ENCODE peak calls at places on chromosomes 11 and 22, in seven cellular contexts. M, N, T, Q, K, Z and E are unnamed samples. For H3K4me1 and H3K9me3, the result is how much of the 10 kb centered on the place peaks cover.

GRCh38 chr11:74453373-74453975 is 13.9 kb downstream of the KCNE3 start:
- DNase-seq in M (peak), N (peak), T (peak), Q (peak), K (peak), Z (peak), E (no peak)

GRCh38 chr11:19703211-19703610 is 9.4 kb upstream of the NAV2 start:
- DNase-seq in M (no peak), N (no peak), T (no peak), Q (no peak), K (no peak), Z (no peak), E (no peak)

GRCh38 chr11:14454861-14455632 is 44.6 kb downstream of the COPB1 start:
- DNase-seq in M (no peak), N (peak), T (no peak), Q (peak), K (no peak), Z (no peak), E (peak)

GRCh38 chr22:24875862-24876506 is 70.0 kb downstream of the SGSM1 start:
- DNase-seq in M (peak), N (no peak), T (peak), Q (peak), K (no peak), Z (no peak), E (no peak)

GRCh38 chr11:117925198-117925925 is 3.8 kb downstream of the TMPRSS13 start:
- DNase-seq in M (no peak), N (no peak), T (no peak), Q (no peak), K (peak), Z (no peak), E (no peak)

GRCh38 chr11:119641991-119642745 is 86.8 kb downstream of the NECTIN1 start:
- DNase-seq in M (peak), N (no peak), T (peak), Q (peak), K (no peak), Z (no peak), E (no peak)

GRCh38 chr22:49206281-49206680 is 621.4 kb downstream of the BRD1 start:
- DNase-seq in M (no peak), N (no peak), T (no peak), Q (peak), K (no peak), Z (no peak), E (no peak)

GRCh38 chr11:28727254-28727653 is 619.1 kb downstream of the METTL15 start:
- DNase-seq in M (no peak), N (no peak), T (no peak), Q (no peak), K (no peak), Z (peak), E (no peak)

GRCh38 chr11:33248416-33248957 is 8.7 kb upstream of the HIPK3 start:
- DNase-seq in M (no peak), N (no peak), T (no peak), Q (no peak), K (no peak), Z (peak), E (no peak)

GRCh38 chr22:49366437-49366836 is 461.2 kb downstream of the BRD1 start:
- DNase-seq in M (no peak), N (no peak), T (no peak), Q (no peak), K (no peak), Z (no peak), E (no peak)

GRCh38 chr22:22460635-22461034 is 47.9 kb downstream of the ZNF280B start:
- DNase-seq in M (no peak), N (peak), T (no peak), Q (no peak), K (no peak), Z (no peak), E (no peak)

GRCh38 chr22:21791635-21792625 is 56.3 kb upstream of the YPEL1 start:
- DNase-seq in M (no peak), N (no peak), T (no peak), Q (no peak), K (no peak), Z (peak), E (no peak)

DNA sequence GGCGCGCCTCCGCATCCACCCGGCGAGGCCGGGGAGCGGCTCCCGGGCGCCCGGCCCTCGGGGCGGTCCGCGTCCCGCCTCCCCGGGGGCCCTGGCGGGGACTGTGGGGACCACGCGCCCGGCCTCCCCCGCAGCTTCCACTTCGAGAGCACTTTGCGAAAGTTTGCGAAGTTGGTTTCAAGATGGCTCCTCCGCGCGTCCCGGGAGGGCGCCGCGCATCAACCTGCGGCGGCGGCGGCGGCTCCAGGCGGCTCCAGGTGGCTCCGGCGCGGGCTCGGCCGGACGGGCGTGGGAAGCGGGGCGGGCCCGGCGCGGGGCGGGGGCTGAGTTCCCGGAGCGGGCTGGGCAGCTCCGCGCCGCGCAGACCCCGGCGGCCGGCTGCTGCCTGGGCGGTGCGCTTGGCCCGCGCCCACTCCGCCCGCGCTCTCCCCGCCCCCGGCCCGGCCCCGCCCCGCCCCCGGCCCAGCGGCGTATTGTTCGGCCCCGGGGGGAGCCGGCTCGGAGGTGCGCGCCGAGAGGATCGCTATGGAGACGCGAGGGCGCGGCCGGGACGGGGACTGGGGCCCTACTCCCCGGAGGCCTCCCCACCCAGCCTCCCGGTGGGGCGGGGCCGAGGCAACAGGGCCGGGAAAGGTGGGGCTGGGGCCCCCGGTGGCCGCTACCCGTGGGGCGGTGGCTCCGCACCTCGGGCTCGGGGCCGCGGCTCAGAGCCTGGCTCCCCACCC is at the start of gene CELSR1:
- DNase-seq in M (peak), N (no peak), T (no peak), Q (peak), K (no peak), Z (peak), E (no peak)
- H3K4me1 ChIP-seq in M (under half), N (under half), T (under half), Q (under half), K (under half), Z (under half), E (under half)

GRCh38 chr11:48248902-48249301 is 4.0 kb downstream of the OR4X2 start:
- DNase-seq in M (no peak), N (no peak), T (no peak), Q (no peak), K (no peak), Z (no peak), E (no peak)
- H3K9me3 ChIP-seq in M (under half), N (under half), T (under half), Q (half or more), K (under half), Z (under half), E (under half)

DNA sequence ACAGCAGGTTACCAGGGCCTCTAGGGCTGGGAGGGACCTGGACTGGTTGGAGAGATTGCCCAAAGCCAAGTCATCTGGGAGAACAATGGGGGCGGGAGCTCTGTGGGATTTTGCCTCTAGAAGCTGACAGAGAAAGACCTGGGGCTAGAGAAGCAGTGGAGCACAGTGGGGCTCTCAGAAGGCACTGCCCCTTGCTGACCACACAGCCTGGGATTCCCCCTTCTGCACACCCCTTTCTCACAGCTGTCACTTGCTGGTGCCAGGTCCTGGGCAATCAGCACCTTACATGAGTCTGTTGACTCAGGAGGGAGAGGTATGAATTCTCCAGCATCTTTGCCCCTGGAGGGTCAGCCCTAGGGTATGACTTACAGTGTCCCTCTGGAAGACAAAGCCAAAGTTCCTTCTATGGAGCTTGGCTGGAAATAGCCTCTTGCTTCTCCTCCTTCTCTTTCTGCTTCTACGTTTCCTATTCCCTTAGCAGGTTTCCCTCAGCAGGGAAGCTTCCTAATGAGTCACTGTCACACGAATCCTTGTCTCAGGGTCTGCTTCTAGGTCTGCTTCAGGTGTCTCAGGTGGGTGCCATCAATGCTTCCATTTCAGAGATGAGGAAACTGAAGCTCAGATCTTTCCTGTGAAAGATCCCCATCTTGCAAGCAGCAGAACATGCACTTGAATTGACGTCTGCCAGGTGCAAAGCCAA is 27.0 kb downstream of the GDPD5 start:
- DNase-seq in M (no peak), N (no peak), T (no peak), Q (no peak), K (no peak), Z (no peak), E (no peak)
- H3K4me3 ChIP-seq in M (no peak), N (no peak), T (no peak), Q (no peak), K (no peak), Z (no peak), E (no peak)

GRCh38 chr22:38264322-38264843 is 8.4 kb downstream of the TMEM184B start:
- DNase-seq in M (no peak), N (no peak), T (no peak), Q (no peak), K (no peak), Z (no peak), E (no peak)
- H3K4me1 ChIP-seq in M (under half), N (half or more), T (under half), Q (under half), K (half or more), Z (under half), E (under half)

GRCh38 chr11:29801561-29801960 is 215.3 kb downstream of the KCNA4 start:
- DNase-seq in M (no peak), N (no peak), T (no peak), Q (no peak), K (no peak), Z (peak), E (no peak)

DNA sequence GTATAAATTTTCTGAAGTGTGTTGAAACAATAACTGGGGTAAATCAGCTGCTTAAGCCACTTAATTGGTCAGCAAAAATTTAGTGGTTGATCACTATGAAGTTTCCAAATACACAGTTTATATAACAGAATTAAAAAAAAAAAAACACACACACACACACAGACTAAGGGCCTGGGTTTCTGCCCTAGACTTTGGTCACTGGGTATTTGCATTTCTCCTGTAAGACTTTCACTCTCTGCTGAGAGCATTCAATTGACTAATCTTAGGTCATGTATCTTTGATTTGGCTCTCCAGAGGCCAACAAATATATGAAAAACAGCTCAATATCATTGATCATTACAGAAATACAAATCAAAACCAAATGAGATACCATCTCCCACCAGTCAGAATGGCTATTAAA is 214.3 kb downstream of the KCNA4 start:
- DNase-seq in M (no peak), N (no peak), T (no peak), Q (no peak), K (no peak), Z (no peak), E (no peak)
- H3K9me3 ChIP-seq in M (under half), N (under half), T (under half), Q (under half), K (under half), Z (under half), E (under half)

DNA sequence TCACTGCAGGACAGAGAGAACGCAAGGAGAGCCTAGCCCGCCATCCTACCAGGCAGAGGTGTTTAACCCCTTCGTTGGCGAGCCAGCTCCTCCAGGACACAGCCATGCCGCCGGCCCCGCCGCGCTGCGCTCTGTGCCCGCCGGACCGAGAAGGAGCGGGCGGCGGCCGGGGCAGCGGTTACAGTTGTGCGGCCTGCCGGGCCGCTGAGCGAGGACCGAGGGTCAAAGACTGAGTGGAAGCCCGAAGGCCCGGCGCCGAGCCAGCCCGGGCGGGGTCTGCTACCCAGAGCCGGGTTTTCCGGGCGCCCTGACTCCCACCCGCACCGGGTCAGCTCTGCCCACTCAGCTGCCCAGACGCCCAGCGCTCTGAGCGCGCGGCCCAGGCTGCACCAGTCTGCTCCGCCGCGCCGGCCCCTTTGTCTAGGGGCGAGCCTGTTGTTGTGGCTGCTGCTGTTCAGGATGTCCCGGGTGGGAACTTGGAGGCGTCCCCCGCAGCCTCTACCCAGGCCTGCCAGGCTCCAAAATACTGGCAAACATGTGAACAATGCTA is at the start of gene NOX4:
- DNase-seq in M (no peak), N (no peak), T (peak), Q (peak), K (peak), Z (peak), E (no peak)
- H3K4me3 ChIP-seq in M (no peak), N (no peak), T (peak), Q (peak), K (peak), Z (peak), E (no peak)

GRCh38 chr11:65919151-65920034 is at the start of gene DRAP1:
- DNase-seq in M (peak), N (peak), T (peak), Q (peak), K (peak), Z (peak), E (peak)
- H3K4me1 ChIP-seq in M (under half), N (half or more), T (under half), Q (under half), K (half or more), Z (under half), E (under half)